ENCODE peak calls at places on chromosome 3, in five cellular contexts. One of them, this sample, is unnamed.

GRCh38 chr3:108200024-108200423 is 22.2 kb downstream of the IFT57 start:
- DNase-seq in breast epithelium: no peak
- DNase-seq in stomach: no peak
- DNase-seq in heart left ventricle: no peak
- DNase-seq in body of pancreas: no peak
- DNase-seq in this sample: no peak

GRCh38 chr3:51538459-51539290 is at the start of gene RAD54L2:
- DNase-seq in breast epithelium: peak; percentile 59
- DNase-seq in stomach: peak; percentile 87
- DNase-seq in heart left ventricle: peak; percentile 85
- DNase-seq in body of pancreas: peak; percentile 81
- DNase-seq in this sample: peak; percentile 52

GRCh38 chr3:18898911-18899310 is 249.4 kb upstream of the KCNH8 start:
- DNase-seq in breast epithelium: no peak
- DNase-seq in stomach: no peak
- DNase-seq in heart left ventricle: no peak
- DNase-seq in body of pancreas: no peak
- DNase-seq in this sample: no peak

GRCh38 chr3:149199474-149199873 is 22.2 kb downstream of the CP start:
- DNase-seq in breast epithelium: no peak
- DNase-seq in stomach: no peak
- DNase-seq in heart left ventricle: no peak
- DNase-seq in body of pancreas: no peak
- DNase-seq in this sample: no peak

GRCh38 chr3:169295912-169296311 is 367.6 kb downstream of the MECOM start:
- DNase-seq in breast epithelium: no peak
- DNase-seq in stomach: no peak
- DNase-seq in heart left ventricle: no peak
- DNase-seq in body of pancreas: no peak
- DNase-seq in this sample: no peak

GRCh38 chr3:32963871-32964270 is 12.4 kb downstream of the CCR4 start:
- DNase-seq in breast epithelium: no peak
- DNase-seq in stomach: no peak
- DNase-seq in heart left ventricle: no peak
- DNase-seq in body of pancreas: no peak
- DNase-seq in this sample: no peak

GRCh38 chr3:171347017-171347979 is 112.9 kb downstream of the TNIK start:
- DNase-seq in breast epithelium: no peak
- DNase-seq in stomach: no peak
- DNase-seq in heart left ventricle: no peak
- DNase-seq in body of pancreas: peak; percentile 56
- DNase-seq in this sample: no peak

GRCh38 chr3:72488736-72489030 is 359.6 kb downstream of the SHQ1 start:
- DNase-seq in breast epithelium: no peak
- DNase-seq in stomach: no peak
- DNase-seq in heart left ventricle: no peak
- DNase-seq in body of pancreas: peak; percentile 11
- DNase-seq in this sample: peak; percentile 32

GRCh38 chr3:123618768-123619484 is 34.1 kb upstream of the HACD2 start:
- DNase-seq in breast epithelium: no peak
- DNase-seq in stomach: peak; percentile 60
- DNase-seq in heart left ventricle: peak; percentile 73
- DNase-seq in body of pancreas: peak; percentile 72
- DNase-seq in this sample: peak; percentile 76
- H3K4me3 ChIP-seq in breast epithelium: peak overlapping the region; percentile 45
- H3K4me3 ChIP-seq in stomach: peak overlapping the region; percentile 30
- H3K4me3 ChIP-seq in heart left ventricle: no peak overlapping the region
- H3K4me3 ChIP-seq in body of pancreas: no peak overlapping the region
- H3K4me3 ChIP-seq in this sample: no peak overlapping the region

GRCh38 chr3:49721861-49722781 is 1.6 kb downstream of the GMPPB start:
- DNase-seq in breast epithelium: no peak
- DNase-seq in stomach: no peak
- DNase-seq in heart left ventricle: no peak
- DNase-seq in body of pancreas: no peak
- DNase-seq in this sample: no peak

GRCh38 chr3:49722896-49723295 is 855 bp downstream of the GMPPB start:
- DNase-seq in breast epithelium: no peak
- DNase-seq in stomach: no peak
- DNase-seq in heart left ventricle: no peak
- DNase-seq in body of pancreas: no peak
- DNase-seq in this sample: no peak

GRCh38 chr3:49723631-49724551 is at the start of gene GMPPB:
- DNase-seq in breast epithelium: peak; percentile 96
- DNase-seq in stomach: peak; percentile 98
- DNase-seq in heart left ventricle: peak; percentile 98
- DNase-seq in body of pancreas: peak; percentile 98
- DNase-seq in this sample: peak; percentile 95

GRCh38 chr3:49724586-49724985 is 835 bp upstream of the GMPPB start:
- DNase-seq in breast epithelium: no peak
- DNase-seq in stomach: no peak
- DNase-seq in heart left ventricle: no peak
- DNase-seq in body of pancreas: no peak
- DNase-seq in this sample: peak; percentile 86

GRCh38 chr3:49723301-49723630 is 485 bp downstream of the GMPPB start:
- DNase-seq in breast epithelium: peak; percentile 76
- DNase-seq in stomach: peak; percentile 84
- DNase-seq in heart left ventricle: no peak
- DNase-seq in body of pancreas: peak; percentile 89
- DNase-seq in this sample: no peak
- TF ChIP-seq POLR2A in breast epithelium: no peak
- TF ChIP-seq POLR2A in stomach: no peak
- TF ChIP-seq POLR2A in heart left ventricle: no peak
- TF ChIP-seq POLR2A in body of pancreas: peak; percentile 77
- TF ChIP-seq POLR2A in this sample: no peak

GRCh38 chr3:55483196-55484095 is 3.7 kb downstream of the WNT5A start:
- DNase-seq in breast epithelium: no peak
- DNase-seq in stomach: no peak
- DNase-seq in heart left ventricle: no peak
- DNase-seq in body of pancreas: no peak
- DNase-seq in this sample: no peak

GRCh38 chr3:55481067-55481917 is 5.8 kb downstream of the WNT5A start:
- DNase-seq in breast epithelium: no peak
- DNase-seq in stomach: no peak
- DNase-seq in heart left ventricle: no peak
- DNase-seq in body of pancreas: no peak
- DNase-seq in this sample: no peak

GRCh38 chr3:55481918-55482495 is 5.1 kb downstream of the WNT5A start:
- DNase-seq in breast epithelium: no peak
- DNase-seq in stomach: no peak
- DNase-seq in heart left ventricle: no peak
- DNase-seq in body of pancreas: no peak
- DNase-seq in this sample: no peak

GRCh38 chr3:55484191-55484644 is 2.9 kb downstream of the WNT5A start:
- DNase-seq in breast epithelium: no peak
- DNase-seq in stomach: no peak
- DNase-seq in heart left ventricle: no peak
- DNase-seq in body of pancreas: no peak
- DNase-seq in this sample: no peak

DNA sequence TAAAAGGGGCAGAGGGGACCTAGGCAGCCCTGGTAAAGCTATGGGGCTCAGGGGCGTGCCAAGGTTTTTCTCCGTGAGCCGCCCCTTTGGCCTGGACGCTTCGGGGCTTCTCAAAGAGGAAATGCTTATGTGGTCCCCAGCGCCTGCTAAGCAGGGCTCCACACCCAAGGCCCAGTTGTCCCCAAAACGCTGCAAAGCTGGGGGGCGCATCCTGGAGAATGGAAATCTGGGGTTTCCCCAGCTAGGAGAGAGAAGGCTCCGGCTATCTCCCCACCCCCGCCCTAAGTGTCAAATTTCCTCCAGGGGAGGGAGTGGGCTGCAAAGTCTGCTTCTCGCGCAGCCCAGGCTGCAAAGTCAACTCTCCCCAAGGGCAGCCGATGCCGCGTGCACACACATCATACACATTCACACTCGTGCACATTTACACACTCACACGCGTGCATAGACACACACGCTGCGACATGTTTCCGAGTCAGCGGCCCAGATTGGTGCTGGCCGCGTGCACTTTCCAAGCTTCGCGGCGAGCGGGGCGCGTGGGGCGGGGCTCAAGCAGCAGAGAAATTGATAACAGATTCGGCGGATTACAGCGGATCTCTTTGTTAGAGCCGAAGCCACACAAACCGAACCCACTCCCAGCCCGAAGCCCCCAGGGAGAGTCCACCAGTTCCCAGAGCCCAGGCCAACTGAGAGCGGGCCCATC is 4.5 kb downstream of the WNT5A start:
- DNase-seq in breast epithelium: no peak
- DNase-seq in stomach: no peak
- DNase-seq in heart left ventricle: no peak
- DNase-seq in body of pancreas: no peak
- DNase-seq in this sample: no peak
- H3K4me3 ChIP-seq in breast epithelium: peak overlapping the region; percentile 48
- H3K4me3 ChIP-seq in stomach: peak overlapping the region; percentile 40
- H3K4me3 ChIP-seq in heart left ventricle: no peak overlapping the region
- H3K4me3 ChIP-seq in body of pancreas: no peak overlapping the region
- H3K4me3 ChIP-seq in this sample: no peak overlapping the region

GRCh38 chr3:66038726-66039589 is at the start of gene MAGI1:
- DNase-seq in breast epithelium: peak; percentile 88
- DNase-seq in stomach: peak; percentile 92
- DNase-seq in heart left ventricle: peak; percentile 92
- DNase-seq in body of pancreas: peak; percentile 95
- DNase-seq in this sample: peak; percentile 96
- TF ChIP-seq POLR2A in breast epithelium: no peak
- TF ChIP-seq POLR2A in stomach: peak; percentile 50
- TF ChIP-seq POLR2A in heart left ventricle: no peak
- TF ChIP-seq POLR2A in body of pancreas: peak; percentile 87
- TF ChIP-seq POLR2A in this sample: no peak

GRCh38 chr3:133361435-133361834 is 38.4 kb upstream of the BFSP2 start:
- DNase-seq in breast epithelium: no peak
- DNase-seq in stomach: no peak
- DNase-seq in heart left ventricle: no peak
- DNase-seq in body of pancreas: no peak
- DNase-seq in this sample: no peak

GRCh38 chr3:133361011-133361410 is 38.8 kb upstream of the BFSP2 start:
- DNase-seq in breast epithelium: no peak
- DNase-seq in stomach: no peak
- DNase-seq in heart left ventricle: no peak
- DNase-seq in body of pancreas: no peak
- DNase-seq in this sample: no peak

GRCh38 chr3:133360476-133360875 is 39.4 kb upstream of the BFSP2 start:
- DNase-seq in breast epithelium: no peak
- DNase-seq in stomach: no peak
- DNase-seq in heart left ventricle: no peak
- DNase-seq in body of pancreas: no peak
- DNase-seq in this sample: no peak

GRCh38 chr3:133364704-133365103 is 35.2 kb upstream of the BFSP2 start:
- DNase-seq in breast epithelium: no peak
- DNase-seq in stomach: no peak
- DNase-seq in heart left ventricle: no peak
- DNase-seq in body of pancreas: no peak
- DNase-seq in this sample: no peak

DNA sequence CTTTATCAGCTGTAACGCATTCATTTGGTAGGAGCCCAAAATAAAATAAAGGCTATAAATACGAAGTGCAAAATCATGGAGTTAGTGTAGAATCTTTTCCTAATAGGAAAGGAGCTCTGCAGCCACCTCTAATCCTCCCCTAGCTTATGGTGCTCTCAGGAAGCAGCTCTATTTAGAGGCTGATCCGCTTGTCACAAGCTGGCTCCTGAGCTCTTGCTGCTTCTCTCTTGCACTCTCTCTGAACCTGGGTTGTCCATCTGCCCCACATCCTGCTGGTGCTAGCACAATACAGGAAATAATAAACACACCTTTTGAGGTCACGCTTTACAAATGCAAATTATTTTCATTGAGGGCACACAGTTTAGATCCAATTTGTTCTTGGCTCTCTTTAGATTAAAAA is 37.3 kb upstream of the BFSP2 start:
- DNase-seq in breast epithelium: no peak
- DNase-seq in stomach: no peak
- DNase-seq in heart left ventricle: no peak
- DNase-seq in body of pancreas: no peak
- DNase-seq in this sample: no peak
- H3K4me3 ChIP-seq in breast epithelium: no peak overlapping the region
- H3K4me3 ChIP-seq in stomach: no peak overlapping the region
- H3K4me3 ChIP-seq in heart left ventricle: no peak overlapping the region
- H3K4me3 ChIP-seq in body of pancreas: no peak overlapping the region
- H3K4me3 ChIP-seq in this sample: no peak overlapping the region

DNA sequence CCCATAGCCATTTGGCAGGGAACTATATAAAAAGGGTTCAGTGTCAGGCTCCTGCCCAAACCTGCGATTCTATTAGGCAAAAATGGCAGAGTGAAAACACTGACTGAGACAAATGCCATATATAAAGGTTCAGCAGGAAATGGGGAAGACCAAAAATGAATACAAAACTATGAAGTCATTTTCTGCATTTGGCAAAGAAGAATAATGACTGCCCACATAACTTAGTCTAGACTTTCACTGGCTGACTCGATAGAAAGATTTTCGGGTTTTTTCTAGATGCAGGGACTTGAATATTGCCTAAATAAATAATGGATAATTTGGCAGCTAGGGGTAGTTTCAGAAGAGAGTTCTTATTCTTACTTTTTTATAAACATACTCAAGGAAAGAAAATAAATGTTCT is 178.0 kb downstream of the TPRG1 start:
- DNase-seq in breast epithelium: no peak
- DNase-seq in stomach: no peak
- DNase-seq in heart left ventricle: no peak
- DNase-seq in body of pancreas: no peak
- DNase-seq in this sample: no peak
- TF ChIP-seq POLR2A in breast epithelium: no peak
- TF ChIP-seq POLR2A in stomach: no peak
- TF ChIP-seq POLR2A in heart left ventricle: no peak
- TF ChIP-seq POLR2A in body of pancreas: no peak
- TF ChIP-seq POLR2A in this sample: no peak

GRCh38 chr3:184911570-184911969 is 99.6 kb downstream of the VPS8 start:
- DNase-seq in breast epithelium: no peak
- DNase-seq in stomach: no peak
- DNase-seq in heart left ventricle: no peak
- DNase-seq in body of pancreas: no peak
- DNase-seq in this sample: no peak

GRCh38 chr3:184907941-184908649 is 96.1 kb downstream of the VPS8 start:
- DNase-seq in breast epithelium: peak; percentile 39
- DNase-seq in stomach: no peak
- DNase-seq in heart left ventricle: peak; percentile 18
- DNase-seq in body of pancreas: no peak
- DNase-seq in this sample: no peak

GRCh38 chr3:184908859-184909258 is 96.9 kb downstream of the VPS8 start:
- DNase-seq in breast epithelium: no peak
- DNase-seq in stomach: no peak
- DNase-seq in heart left ventricle: no peak
- DNase-seq in body of pancreas: no peak
- DNase-seq in this sample: no peak

GRCh38 chr3:184912166-184912565 is 100.2 kb downstream of the VPS8 start:
- DNase-seq in breast epithelium: no peak
- DNase-seq in stomach: no peak
- DNase-seq in heart left ventricle: no peak
- DNase-seq in body of pancreas: no peak
- DNase-seq in this sample: no peak

DNA sequence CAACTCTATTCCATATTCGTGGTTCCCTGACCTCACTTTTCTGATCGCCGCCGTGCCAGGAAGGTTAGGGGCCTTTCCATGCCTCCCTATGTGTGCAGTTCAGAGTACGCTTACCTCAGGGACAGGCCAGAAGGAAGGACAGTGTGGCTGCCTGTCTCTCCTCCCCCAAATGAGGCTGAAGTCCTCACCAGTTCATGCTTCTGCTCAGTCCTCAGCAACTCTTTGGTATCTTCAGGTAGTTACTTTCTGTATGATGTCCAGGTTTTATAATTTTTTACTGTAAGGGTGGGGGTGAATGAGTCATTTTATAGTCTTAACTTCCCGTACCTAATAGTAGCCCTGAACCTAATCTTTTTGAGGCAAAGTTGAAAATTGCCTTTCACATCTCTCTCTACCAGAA is 98.7 kb downstream of the VPS8 start:
- DNase-seq in breast epithelium: no peak
- DNase-seq in stomach: no peak
- DNase-seq in heart left ventricle: no peak
- DNase-seq in body of pancreas: no peak
- DNase-seq in this sample: no peak
- H3K4me3 ChIP-seq in breast epithelium: no peak overlapping the region
- H3K4me3 ChIP-seq in stomach: no peak overlapping the region
- H3K4me3 ChIP-seq in heart left ventricle: no peak overlapping the region
- H3K4me3 ChIP-seq in body of pancreas: no peak overlapping the region
- H3K4me3 ChIP-seq in this sample: no peak overlapping the region